ENCODE peak calls at places on chromosomes 12 and 14, in seven cellular contexts. One of them, this sample, is unnamed. For H3K4me1, the result is how much of the 10 kb centered on the place peaks cover.

GRCh38 chr14:100557658-100558057 is 29.6 kb downstream of the BEGAIN start:
- DNase-seq in aorta: no peak
- DNase-seq in tibial nerve: no peak
- DNase-seq in neuronal stem cell: no peak
- DNase-seq in tibial artery: peak
- DNase-seq in body of pancreas: no peak
- DNase-seq in fibroblast of lung: no peak
- DNase-seq in this sample: no peak

GRCh38 chr14:45621731-45622130 is 368.7 kb upstream of the MIS18BP1 start:
- DNase-seq in aorta: no peak
- DNase-seq in tibial nerve: no peak
- DNase-seq in neuronal stem cell: no peak
- DNase-seq in tibial artery: no peak
- DNase-seq in body of pancreas: no peak
- DNase-seq in fibroblast of lung: no peak
- DNase-seq in this sample: no peak

GRCh38 chr12:94172973-94173372 is 24.6 kb downstream of the PLXNC1 start:
- DNase-seq in aorta: no peak
- DNase-seq in tibial nerve: no peak
- DNase-seq in neuronal stem cell: no peak
- DNase-seq in tibial artery: peak
- DNase-seq in body of pancreas: peak
- DNase-seq in fibroblast of lung: peak
- DNase-seq in this sample: no peak

GRCh38 chr14:92633724-92634123 is 114.7 kb downstream of the LGMN start:
- DNase-seq in aorta: no peak
- DNase-seq in tibial nerve: no peak
- DNase-seq in neuronal stem cell: no peak
- DNase-seq in tibial artery: no peak
- DNase-seq in body of pancreas: no peak
- DNase-seq in fibroblast of lung: peak
- DNase-seq in this sample: no peak

GRCh38 chr12:46332260-46332659 is 40.3 kb downstream of the SLC38A2 start:
- DNase-seq in aorta: no peak
- DNase-seq in tibial nerve: no peak
- DNase-seq in neuronal stem cell: no peak
- DNase-seq in tibial artery: no peak
- DNase-seq in body of pancreas: no peak
- DNase-seq in fibroblast of lung: peak
- DNase-seq in this sample: no peak

GRCh38 chr14:64074961-64075619 is 219.1 kb downstream of the ESR2 start:
- DNase-seq in aorta: no peak
- DNase-seq in tibial nerve: no peak
- DNase-seq in neuronal stem cell: no peak
- DNase-seq in tibial artery: no peak
- DNase-seq in body of pancreas: no peak
- DNase-seq in fibroblast of lung: peak
- DNase-seq in this sample: no peak

GRCh38 chr12:45756666-45757065 is 27.2 kb downstream of the ARID2 start:
- DNase-seq in aorta: no peak
- DNase-seq in tibial nerve: no peak
- DNase-seq in neuronal stem cell: no peak
- DNase-seq in tibial artery: no peak
- DNase-seq in body of pancreas: no peak
- DNase-seq in fibroblast of lung: peak
- DNase-seq in this sample: no peak

GRCh38 chr12:53983580-53984572 is 1.1 kb upstream of the HOXC10 start:
- DNase-seq in aorta: peak
- DNase-seq in tibial nerve: no peak
- DNase-seq in neuronal stem cell: no peak
- DNase-seq in tibial artery: no peak
- DNase-seq in body of pancreas: no peak
- DNase-seq in fibroblast of lung: no peak
- DNase-seq in this sample: no peak

GRCh38 chr14:72742682-72743195 is 151.2 kb downstream of the DPF3 start:
- DNase-seq in aorta: no peak
- DNase-seq in tibial nerve: no peak
- DNase-seq in neuronal stem cell: no peak
- DNase-seq in tibial artery: no peak
- DNase-seq in body of pancreas: no peak
- DNase-seq in fibroblast of lung: no peak
- DNase-seq in this sample: no peak

GRCh38 chr14:59438148-59438766 is 26.9 kb downstream of the GPR135 start:
- DNase-seq in aorta: no peak
- DNase-seq in tibial nerve: no peak
- DNase-seq in neuronal stem cell: no peak
- DNase-seq in tibial artery: no peak
- DNase-seq in body of pancreas: no peak
- DNase-seq in fibroblast of lung: peak
- DNase-seq in this sample: no peak

GRCh38 chr14:58942516-58942915 is 246.0 kb upstream of the DAAM1 start:
- DNase-seq in aorta: no peak
- DNase-seq in tibial nerve: no peak
- DNase-seq in neuronal stem cell: no peak
- DNase-seq in tibial artery: no peak
- DNase-seq in body of pancreas: no peak
- DNase-seq in fibroblast of lung: no peak
- DNase-seq in this sample: no peak

GRCh38 chr12:98743362-98743953 is 98.4 kb downstream of the APAF1 start:
- DNase-seq in aorta: no peak
- DNase-seq in tibial nerve: no peak
- DNase-seq in neuronal stem cell: no peak
- DNase-seq in tibial artery: no peak
- DNase-seq in body of pancreas: peak
- DNase-seq in fibroblast of lung: no peak
- DNase-seq in this sample: no peak

GRCh38 chr14:35254736-35255135 is 37.4 kb upstream of the PSMA6 start:
- DNase-seq in aorta: no peak
- DNase-seq in tibial nerve: no peak
- DNase-seq in neuronal stem cell: no peak
- DNase-seq in tibial artery: no peak
- DNase-seq in body of pancreas: no peak
- DNase-seq in fibroblast of lung: no peak
- DNase-seq in this sample: no peak

GRCh38 chr14:55587847-55588246 is 7.8 kb downstream of the KTN1 start:
- DNase-seq in aorta: no peak
- DNase-seq in tibial nerve: no peak
- DNase-seq in neuronal stem cell: no peak
- DNase-seq in tibial artery: no peak
- DNase-seq in body of pancreas: no peak
- DNase-seq in fibroblast of lung: no peak
- DNase-seq in this sample: no peak

GRCh38 chr14:55585854-55586253 is 5.8 kb downstream of the KTN1 start:
- DNase-seq in aorta: no peak
- DNase-seq in tibial nerve: no peak
- DNase-seq in neuronal stem cell: no peak
- DNase-seq in tibial artery: no peak
- DNase-seq in body of pancreas: no peak
- DNase-seq in fibroblast of lung: peak
- DNase-seq in this sample: no peak

GRCh38 chr14:55586411-55586810 is 6.4 kb downstream of the KTN1 start:
- DNase-seq in aorta: no peak
- DNase-seq in tibial nerve: no peak
- DNase-seq in neuronal stem cell: no peak
- DNase-seq in tibial artery: no peak
- DNase-seq in body of pancreas: no peak
- DNase-seq in fibroblast of lung: no peak
- DNase-seq in this sample: no peak

GRCh38 chr14:55589171-55589570 is 9.2 kb downstream of the KTN1 start:
- DNase-seq in aorta: no peak
- DNase-seq in tibial nerve: no peak
- DNase-seq in neuronal stem cell: no peak
- DNase-seq in tibial artery: no peak
- DNase-seq in body of pancreas: no peak
- DNase-seq in fibroblast of lung: no peak
- DNase-seq in this sample: no peak

DNA sequence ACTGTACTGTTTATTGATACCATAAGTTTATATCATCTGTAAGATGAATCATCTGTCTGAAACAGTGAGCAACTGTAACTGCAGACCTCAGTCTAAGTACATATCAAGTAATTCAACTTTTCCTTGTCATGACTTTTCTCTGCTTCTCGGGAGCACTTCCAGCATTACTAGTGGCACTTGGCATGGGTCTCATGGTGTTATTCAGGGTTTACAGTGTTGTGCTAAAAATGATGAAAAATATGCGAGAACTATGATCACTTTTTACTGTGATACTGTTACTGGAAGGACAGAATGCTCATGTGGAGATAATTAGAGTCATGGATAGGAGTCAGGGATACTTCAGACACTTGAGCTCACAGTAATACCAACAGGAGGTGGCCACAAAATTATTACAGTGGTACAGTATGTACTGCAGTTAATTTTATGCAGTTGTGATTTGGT is 8.3 kb downstream of the KTN1 start:
- DNase-seq in aorta: no peak
- DNase-seq in tibial nerve: no peak
- DNase-seq in neuronal stem cell: no peak
- DNase-seq in tibial artery: no peak
- DNase-seq in body of pancreas: no peak
- DNase-seq in fibroblast of lung: peak
- DNase-seq in this sample: no peak
- H3K4me1 ChIP-seq in aorta: under half
- H3K4me1 ChIP-seq in tibial nerve: under half
- H3K4me1 ChIP-seq in neuronal stem cell: under half
- H3K4me1 ChIP-seq in tibial artery: under half
- H3K4me1 ChIP-seq in body of pancreas: half or more
- H3K4me1 ChIP-seq in fibroblast of lung: under half
- H3K4me1 ChIP-seq in this sample: half or more

GRCh38 chr12:48681738-48682532 is at the start of gene KANSL2:
- DNase-seq in aorta: peak
- DNase-seq in tibial nerve: peak
- DNase-seq in neuronal stem cell: peak
- DNase-seq in tibial artery: peak
- DNase-seq in body of pancreas: peak
- DNase-seq in fibroblast of lung: peak
- DNase-seq in this sample: peak
- H3K4me1 ChIP-seq in aorta: under half
- H3K4me1 ChIP-seq in tibial nerve: under half
- H3K4me1 ChIP-seq in neuronal stem cell: under half
- H3K4me1 ChIP-seq in tibial artery: under half
- H3K4me1 ChIP-seq in body of pancreas: under half
- H3K4me1 ChIP-seq in fibroblast of lung: under half
- H3K4me1 ChIP-seq in this sample: half or more

GRCh38 chr14:104390941-104391901 is 188.3 kb upstream of the C14orf180 start:
- DNase-seq in aorta: peak
- DNase-seq in tibial nerve: no peak
- DNase-seq in neuronal stem cell: no peak
- DNase-seq in tibial artery: peak
- DNase-seq in body of pancreas: no peak
- DNase-seq in fibroblast of lung: no peak
- DNase-seq in this sample: peak

GRCh38 chr14:104390221-104390931 is 189.2 kb upstream of the C14orf180 start:
- DNase-seq in aorta: peak
- DNase-seq in tibial nerve: no peak
- DNase-seq in neuronal stem cell: no peak
- DNase-seq in tibial artery: no peak
- DNase-seq in body of pancreas: no peak
- DNase-seq in fibroblast of lung: no peak
- DNase-seq in this sample: no peak

GRCh38 chr14:104388631-104389325 is 190.8 kb upstream of the C14orf180 start:
- DNase-seq in aorta: peak
- DNase-seq in tibial nerve: no peak
- DNase-seq in neuronal stem cell: no peak
- DNase-seq in tibial artery: peak
- DNase-seq in body of pancreas: no peak
- DNase-seq in fibroblast of lung: no peak
- DNase-seq in this sample: no peak

GRCh38 chr14:104388011-104388521 is 191.5 kb upstream of the C14orf180 start:
- DNase-seq in aorta: peak
- DNase-seq in tibial nerve: no peak
- DNase-seq in neuronal stem cell: no peak
- DNase-seq in tibial artery: peak
- DNase-seq in body of pancreas: no peak
- DNase-seq in fibroblast of lung: no peak
- DNase-seq in this sample: no peak

GRCh38 chr14:104389326-104390220 is 190.0 kb upstream of the C14orf180 start:
- DNase-seq in aorta: peak
- DNase-seq in tibial nerve: no peak
- DNase-seq in neuronal stem cell: no peak
- DNase-seq in tibial artery: peak
- DNase-seq in body of pancreas: no peak
- DNase-seq in fibroblast of lung: no peak
- DNase-seq in this sample: no peak
- H3K4me1 ChIP-seq in aorta: under half
- H3K4me1 ChIP-seq in tibial nerve: under half
- H3K4me1 ChIP-seq in neuronal stem cell: under half
- H3K4me1 ChIP-seq in tibial artery: under half
- H3K4me1 ChIP-seq in body of pancreas: under half
- H3K4me1 ChIP-seq in fibroblast of lung: under half
- H3K4me1 ChIP-seq in this sample: under half

DNA sequence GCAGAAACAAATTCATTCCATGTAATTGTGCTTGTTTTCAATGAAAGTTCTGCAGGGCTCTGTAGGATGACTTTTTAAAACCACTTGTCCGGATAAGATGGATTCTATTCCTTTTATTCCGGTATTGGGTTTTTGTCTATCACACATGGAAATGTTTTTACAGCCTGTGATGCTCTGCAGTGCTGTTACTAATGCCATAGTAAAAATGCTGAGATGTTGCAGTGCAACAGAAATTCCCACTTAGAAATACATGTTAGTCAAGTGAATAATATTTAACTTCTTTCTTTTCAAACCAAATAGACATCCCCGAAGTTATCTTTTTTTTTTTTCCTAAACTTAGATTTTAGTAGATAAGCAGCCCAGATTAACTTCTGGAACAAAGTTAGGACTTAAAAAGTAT is 71.9 kb downstream of the RASSF8 start:
- DNase-seq in aorta: no peak
- DNase-seq in tibial nerve: no peak
- DNase-seq in neuronal stem cell: no peak
- DNase-seq in tibial artery: no peak
- DNase-seq in body of pancreas: no peak
- DNase-seq in fibroblast of lung: no peak
- DNase-seq in this sample: no peak
- H3K4me1 ChIP-seq in aorta: under half
- H3K4me1 ChIP-seq in tibial nerve: under half
- H3K4me1 ChIP-seq in neuronal stem cell: under half
- H3K4me1 ChIP-seq in tibial artery: under half
- H3K4me1 ChIP-seq in body of pancreas: under half
- H3K4me1 ChIP-seq in fibroblast of lung: under half
- H3K4me1 ChIP-seq in this sample: under half

GRCh38 chr12:65945457-65945856 is 121.2 kb downstream of the HMGA2 start:
- DNase-seq in aorta: no peak
- DNase-seq in tibial nerve: no peak
- DNase-seq in neuronal stem cell: no peak
- DNase-seq in tibial artery: no peak
- DNase-seq in body of pancreas: no peak
- DNase-seq in fibroblast of lung: no peak
- DNase-seq in this sample: no peak
- H3K4me1 ChIP-seq in aorta: under half
- H3K4me1 ChIP-seq in tibial nerve: under half
- H3K4me1 ChIP-seq in neuronal stem cell: under half
- H3K4me1 ChIP-seq in tibial artery: under half
- H3K4me1 ChIP-seq in body of pancreas: under half
- H3K4me1 ChIP-seq in fibroblast of lung: under half
- H3K4me1 ChIP-seq in this sample: under half

GRCh38 chr12:112022241-112023016 is 9.2 kb downstream of the ERP29 start:
- DNase-seq in aorta: no peak
- DNase-seq in tibial nerve: no peak
- DNase-seq in neuronal stem cell: no peak
- DNase-seq in tibial artery: no peak
- DNase-seq in body of pancreas: no peak
- DNase-seq in fibroblast of lung: no peak
- DNase-seq in this sample: no peak
- H3K4me1 ChIP-seq in aorta: under half
- H3K4me1 ChIP-seq in tibial nerve: under half
- H3K4me1 ChIP-seq in neuronal stem cell: under half
- H3K4me1 ChIP-seq in tibial artery: under half
- H3K4me1 ChIP-seq in body of pancreas: under half
- H3K4me1 ChIP-seq in fibroblast of lung: under half
- H3K4me1 ChIP-seq in this sample: under half

GRCh38 chr12:21598651-21599050 is 6.0 kb downstream of the GYS2 start:
- DNase-seq in aorta: no peak
- DNase-seq in tibial nerve: no peak
- DNase-seq in neuronal stem cell: no peak
- DNase-seq in tibial artery: no peak
- DNase-seq in body of pancreas: no peak
- DNase-seq in fibroblast of lung: no peak
- DNase-seq in this sample: no peak
- H3K4me1 ChIP-seq in aorta: under half
- H3K4me1 ChIP-seq in tibial nerve: under half
- H3K4me1 ChIP-seq in neuronal stem cell: under half
- H3K4me1 ChIP-seq in tibial artery: under half
- H3K4me1 ChIP-seq in body of pancreas: under half
- H3K4me1 ChIP-seq in fibroblast of lung: under half
- H3K4me1 ChIP-seq in this sample: under half

This sample was measured in left ventricle myocardium inferior.